ENCODE peak calls at places on chromosomes 6 and 20, in ten cellular contexts. J is stimulated activated naive CD4-positive, alpha-beta T cell; T is NCI-H2029 treated with DMSO at 0.1 percent for 48 hours; O is A549; R is HT1080; A is fibroblast of mammary gland; P is sciatic nerve; X is stimulated activated CD8-positive, alpha-beta memory T cell treated with anti-CD3 and anti-CD28 coated beads, Interleukin-4, amount 100 ng/mL, for 1 hour; B is globus pallidus; V is activated CD4-positive, alpha-beta T cell treated with anti-CD3 and anti-CD28 coated beads, Interleukin-2, amount 50 U/mL, for 4 hours. L is an unnamed sample.

GRCh38 chr6:17429381-17430061 is 36.1 kb downstream of the CAP2 start:
- DNase-seq in A (peak; percentile 35), X (no peak), V (no peak), O (no peak), J (no peak), P (no peak), R (no peak), B (no peak), T (no peak), L (no peak)

GRCh38 chr20:14599613-14600012 is 262.2 kb upstream of the FLRT3 start:
- DNase-seq in R (no peak), B (no peak), P (no peak), J (no peak), V (no peak), A (no peak), T (no peak), O (no peak), X (no peak), L (no peak)

GRCh38 chr6:30684386-30685156 is 1.9 kb downstream of the PPP1R18 start:
- DNase-seq in J (no peak), R (peak; percentile 44), P (peak; percentile 77), B (no peak), X (no peak), A (peak; percentile 44), O (no peak), T (no peak), V (peak; percentile 48), L (no peak)

GRCh38 chr20:20410678-20411077 is 42.8 kb downstream of the INSM1 start:
- DNase-seq in X (no peak), J (no peak), O (no peak), P (no peak), R (no peak), A (no peak), T (peak; percentile 70), B (peak; percentile 74), V (no peak), L (peak; percentile 77)

GRCh38 chr6:101079696-101080270 is 198.7 kb upstream of the ASCC3 start:
- DNase-seq in O (no peak), X (no peak), R (no peak), V (no peak), B (no peak), T (no peak), J (no peak), P (no peak), A (no peak), L (no peak)

GRCh38 chr6:6760054-6760453 is 171.5 kb downstream of the LY86 start:
- DNase-seq in A (no peak), T (no peak), V (no peak), R (no peak), P (no peak), J (no peak), O (no peak), B (no peak), X (no peak), L (no peak)

GRCh38 chr20:4740774-4741431 is 19.2 kb downstream of the PRND start:
- DNase-seq in X (peak; percentile 42), O (peak; percentile 66), V (peak; percentile 62), P (peak; percentile 76), R (peak; percentile 40), A (peak; percentile 49), J (peak; percentile 2), B (no peak), T (no peak), L (no peak)

GRCh38 chr6:72084992-72085569 is 198.7 kb downstream of the RIMS1 start:
- DNase-seq in X (no peak), T (no peak), J (no peak), P (no peak), R (no peak), V (no peak), A (peak; percentile 28), B (peak; percentile 17), O (no peak), L (no peak)

GRCh38 chr6:46324706-46325105 is 153.9 kb upstream of the ENPP5 start:
- DNase-seq in R (no peak), T (no peak), P (no peak), O (no peak), X (no peak), V (no peak), J (no peak), A (no peak), B (peak; percentile 37), L (no peak)

GRCh38 chr6:5135783-5136376 is 50.7 kb downstream of the PPP1R3G start:
- DNase-seq in B (no peak), R (peak; percentile 47), V (peak; percentile 24), J (no peak), A (peak; percentile 53), P (no peak), O (no peak), X (no peak), T (peak; percentile 30), L (no peak)

GRCh38 chr6:158016571-158017383 is 35.1 kb downstream of the SYNJ2 start:
- DNase-seq in A (no peak), T (no peak), O (no peak), P (no peak), X (no peak), J (no peak), B (no peak), R (no peak), V (no peak), L (no peak)

GRCh38 chr20:14178952-14179351 is 158.5 kb downstream of the FLRT3 start:
- DNase-seq in P (no peak), T (no peak), X (no peak), B (no peak), R (no peak), V (no peak), A (peak; percentile 16), J (no peak), O (no peak), L (no peak)

GRCh38 chr20:47042464-47042863 is 147.8 kb downstream of the EYA2 start:
- DNase-seq in B (no peak), A (no peak), X (no peak), R (no peak), T (no peak), V (no peak), J (no peak), P (no peak), O (no peak), L (no peak)

GRCh38 chr6:163408352-163408991 is 6.0 kb upstream of the QKI start:
- DNase-seq in B (no peak), P (no peak), O (peak; percentile 39), J (no peak), X (no peak), V (no peak), T (no peak), A (no peak), R (no peak), L (no peak)

GRCh38 chr6:81747327-81747726 is 5.2 kb downstream of the TENT5A start:
- DNase-seq in B (no peak), P (no peak), T (no peak), X (no peak), O (no peak), R (no peak), V (no peak), J (no peak), A (no peak), L (no peak)

GRCh38 chr6:7615611-7616383 is 25.8 kb downstream of the SNRNP48 start:
- DNase-seq in O (peak; percentile 18), B (peak; percentile 34), P (no peak), V (no peak), J (peak; percentile 8), X (no peak), A (peak; percentile 71), R (peak; percentile 56), T (peak; percentile 71), L (peak; percentile 11)

GRCh38 chr6:129852257-129852858 is 8.8 kb downstream of the TMEM244 start:
- DNase-seq in B (no peak), T (no peak), V (no peak), O (no peak), P (no peak), X (no peak), A (peak; percentile 2), R (peak; percentile 56), J (no peak), L (no peak)

GRCh38 chr6:140566706-140567330 is 1192.4 kb upstream of the CITED2 start:
- DNase-seq in V (no peak), P (no peak), A (peak; percentile 74), B (no peak), T (no peak), R (peak; percentile 53), O (no peak), X (no peak), J (no peak), L (peak; percentile 43)

GRCh38 chr20:48743807-48744206 is 84.0 kb downstream of the PREX1 start:
- DNase-seq in T (no peak), B (no peak), V (no peak), A (no peak), O (no peak), P (no peak), J (no peak), X (no peak), R (no peak), L (no peak)

GRCh38 chr6:20837189-20837588 is 302.9 kb downstream of the CDKAL1 start:
- DNase-seq in O (no peak), P (no peak), J (peak; percentile 12), T (no peak), X (no peak), V (no peak), A (no peak), R (no peak), B (no peak), L (no peak)

GRCh38 chr20:58086763-58087566 is 141.5 kb downstream of the ANKRD60 start:
- DNase-seq in T (peak; percentile 32), V (peak; percentile 4), P (peak; percentile 59), B (peak; percentile 30), X (no peak), A (peak; percentile 46), R (peak; percentile 67), J (no peak), O (peak; percentile 56), L (peak; percentile 6)

L was measured in DMS153.